ENCODE peak calls at places on chromosomes 1 and 21, in nine cellular contexts. I is breast epithelium, O is bronchial epithelial cell, Z is tibial nerve, L is stomach, M is heart left ventricle, F is left lung, E is neural progenitor cell, C is cardiac muscle cell. R is an unnamed sample. For H3K27me3, the result is how much of the 10 kb centered on the place peaks cover.

GRCh38 chr21:27219068-27219467 is 252.2 kb upstream of the ADAMTS5 start:
- DNase-seq in I (no peak), O (peak), Z (no peak), L (no peak), M (no peak), F (no peak), E (no peak), C (no peak), R (no peak)

GRCh38 chr21:35606136-35606535 is 454.2 kb downstream of the SETD4 start:
- DNase-seq in I (no peak), O (peak), Z (no peak), L (no peak), M (no peak), F (no peak), E (no peak), C (no peak), R (no peak)

GRCh38 chr1:100722211-100722610 is 2.7 kb downstream of the VCAM1 start:
- DNase-seq in I (no peak), O (no peak), Z (no peak), L (no peak), M (no peak), F (no peak), E (no peak), C (no peak), R (no peak)

GRCh38 chr1:161733526-161733925 is 12.2 kb downstream of the FCRLB start:
- DNase-seq in I (no peak), O (peak), Z (no peak), L (no peak), M (no peak), F (no peak), E (no peak), C (no peak), R (no peak)

GRCh38 chr1:94658221-94658620 is 116.7 kb upstream of the F3 start:
- DNase-seq in I (no peak), O (peak), Z (no peak), L (no peak), M (peak), F (no peak), E (no peak), C (peak), R (no peak)

GRCh38 chr21:36923270-36923669 is 43.2 kb downstream of the HLCS start:
- DNase-seq in I (no peak), O (no peak), Z (no peak), L (no peak), M (no peak), F (no peak), E (no peak), C (peak), R (no peak)

GRCh38 chr1:214281902-214282695 is 1.1 kb downstream of the SMYD2 start:
- DNase-seq in I (no peak), O (peak), Z (no peak), L (peak), M (peak), F (no peak), E (peak), C (peak), R (peak)

GRCh38 chr21:46661211-46661625 is 25.7 kb downstream of the PRMT2 start:
- DNase-seq in I (no peak), O (peak), Z (peak), L (peak), M (peak), F (no peak), E (peak), C (peak), R (peak)

GRCh38 chr21:44438531-44439210 is 16.6 kb upstream of the LRRC3 start:
- DNase-seq in I (no peak), O (no peak), Z (no peak), L (peak), M (peak), F (peak), E (no peak), C (no peak), R (no peak)

GRCh38 chr1:152188673-152189591 is 29.9 kb upstream of the RPTN start:
- DNase-seq in I (peak), O (peak), Z (peak), L (peak), M (peak), F (peak), E (peak), C (no peak), R (no peak)

GRCh38 chr21:38159355-38159754 is 97.4 kb upstream of the KCNJ15 start:
- DNase-seq in I (peak), O (peak), Z (peak), L (peak), M (peak), F (no peak), E (peak), C (peak), R (no peak)

GRCh38 chr1:232276651-232277050 is 353.3 kb downstream of the SIPA1L2 start:
- DNase-seq in I (no peak), O (no peak), Z (no peak), L (no peak), M (no peak), F (no peak), E (no peak), C (no peak), R (no peak)

GRCh38 chr1:61808968-61809367 is 66.7 kb downstream of the PATJ start:
- DNase-seq in I (no peak), O (no peak), Z (no peak), L (no peak), M (no peak), F (no peak), E (no peak), C (no peak), R (no peak)

GRCh38 chr1:30489737-30490389 is 233.5 kb downstream of the MATN1 start:
- DNase-seq in I (no peak), O (peak), Z (no peak), L (no peak), M (no peak), F (no peak), E (no peak), C (no peak), R (no peak)

GRCh38 chr1:208731976-208732821 is 488.0 kb upstream of the PLXNA2 start:
- DNase-seq in I (no peak), O (peak), Z (no peak), L (no peak), M (no peak), F (no peak), E (peak), C (no peak), R (no peak)

GRCh38 chr1:157580179-157580827 is 17.6 kb downstream of the FCRL4 start:
- DNase-seq in I (peak), O (peak), Z (no peak), L (no peak), M (no peak), F (no peak), E (peak), C (peak), R (no peak)

GRCh38 chr1:241842565-241842964 is 5.4 kb upstream of the EXO1 start:
- DNase-seq in I (no peak), O (peak), Z (no peak), L (no peak), M (no peak), F (no peak), E (no peak), C (no peak), R (no peak)

GRCh38 chr1:94440088-94440487 is 21.9 kb downstream of the ABCD3 start:
- DNase-seq in I (no peak), O (no peak), Z (no peak), L (no peak), M (no peak), F (no peak), E (no peak), C (no peak), R (no peak)

GRCh38 chr1:7388141-7388487 is 383.0 kb upstream of the VAMP3 start:
- DNase-seq in I (peak), O (no peak), Z (no peak), L (peak), M (no peak), F (no peak), E (no peak), C (no peak), R (no peak)

GRCh38 chr21:27796106-27796505 is 829.2 kb upstream of the ADAMTS5 start:
- DNase-seq in I (no peak), O (no peak), Z (no peak), L (no peak), M (no peak), F (no peak), E (peak), C (no peak), R (no peak)

GRCh38 chr1:212149566-212149965 is 114.0 kb downstream of the DTL start:
- DNase-seq in I (no peak), O (no peak), Z (no peak), L (no peak), M (no peak), F (no peak), E (no peak), C (no peak), R (no peak)

GRCh38 chr1:27569088-27569459 is 34.9 kb downstream of the AHDC1 start:
- DNase-seq in I (no peak), O (peak), Z (no peak), L (no peak), M (no peak), F (no peak), E (peak), C (no peak), R (no peak)

GRCh38 chr1:18646091-18646775 is 15.6 kb downstream of the PAX7 start:
- DNase-seq in I (no peak), O (no peak), Z (no peak), L (no peak), M (no peak), F (no peak), E (peak), C (no peak), R (no peak)

GRCh38 chr1:18647681-18648214 is 17.1 kb downstream of the PAX7 start:
- DNase-seq in I (no peak), O (no peak), Z (no peak), L (no peak), M (no peak), F (no peak), E (no peak), C (no peak), R (no peak)

GRCh38 chr1:18644469-18645171 is 14.0 kb downstream of the PAX7 start:
- DNase-seq in I (no peak), O (no peak), Z (no peak), L (no peak), M (no peak), F (no peak), E (no peak), C (no peak), R (no peak)

GRCh38 chr1:18645172-18646090 is 14.8 kb downstream of the PAX7 start:
- DNase-seq in I (no peak), O (no peak), Z (no peak), L (no peak), M (no peak), F (no peak), E (peak), C (no peak), R (no peak)

GRCh38 chr1:18646776-18647410 is 16.2 kb downstream of the PAX7 start:
- DNase-seq in I (no peak), O (no peak), Z (no peak), L (no peak), M (no peak), F (no peak), E (peak), C (peak), R (no peak)
- H3K27me3 ChIP-seq in I (half or more), O (half or more), Z (half or more), L (half or more), M (half or more), F (half or more), E (half or more), C (half or more), R (under half)

GRCh38 chr1:107899655-107900054 is 65.3 kb downstream of the VAV3 start:
- DNase-seq in I (no peak), O (no peak), Z (no peak), L (no peak), M (no peak), F (no peak), E (no peak), C (no peak), R (no peak)

GRCh38 chr1:107895403-107896181 is 69.4 kb downstream of the VAV3 start:
- DNase-seq in I (no peak), O (no peak), Z (no peak), L (peak), M (no peak), F (no peak), E (no peak), C (no peak), R (no peak)

GRCh38 chr1:107896946-107897345 is 68.0 kb downstream of the VAV3 start:
- DNase-seq in I (no peak), O (no peak), Z (no peak), L (no peak), M (no peak), F (no peak), E (no peak), C (no peak), R (no peak)

GRCh38 chr1:107900083-107900945 is 64.7 kb downstream of the VAV3 start:
- DNase-seq in I (no peak), O (no peak), Z (no peak), L (no peak), M (no peak), F (no peak), E (no peak), C (no peak), R (no peak)

DNA sequence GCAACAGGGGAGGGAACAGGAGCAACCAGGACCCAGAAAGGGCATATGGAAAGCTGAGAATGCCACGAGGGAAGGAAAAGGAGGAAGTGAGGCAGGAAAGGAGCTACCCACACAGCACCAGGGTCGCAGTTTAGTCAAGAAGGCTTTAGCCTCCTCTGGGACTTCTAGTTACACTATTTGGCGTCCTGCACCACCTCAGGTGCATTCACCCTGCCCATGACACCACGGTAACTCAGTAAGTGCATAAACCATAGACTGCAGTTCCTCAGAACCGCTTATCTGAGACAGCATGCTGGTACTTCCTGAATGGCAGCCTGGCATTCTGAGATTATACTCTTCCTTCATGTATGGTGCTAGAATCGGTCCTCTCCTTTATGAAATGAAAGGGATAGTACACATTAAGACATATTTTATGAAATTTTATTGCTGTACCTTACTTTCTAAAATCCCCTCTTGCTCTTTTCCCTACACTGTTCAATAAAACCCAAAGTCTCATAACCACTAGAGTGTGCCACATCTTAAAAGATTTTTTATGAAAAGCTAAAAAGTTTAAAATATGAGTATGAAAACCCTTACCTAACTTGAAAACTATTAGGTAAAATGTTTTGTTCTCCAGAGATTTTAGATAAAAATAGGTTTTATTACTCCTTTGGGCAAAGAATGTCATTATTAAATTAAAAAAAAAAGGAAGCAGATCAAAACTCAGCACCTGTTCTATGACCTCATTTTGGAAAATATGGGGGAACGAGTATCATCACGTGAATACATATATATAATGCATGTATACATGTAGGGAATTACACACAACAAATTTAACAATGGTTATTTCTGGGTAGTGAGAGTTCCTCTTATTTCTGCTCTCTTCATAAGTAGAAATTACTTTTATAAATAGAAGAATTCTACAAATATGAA is 67.3 kb downstream of the VAV3 start:
- DNase-seq in I (no peak), O (no peak), Z (no peak), L (no peak), M (no peak), F (no peak), E (no peak), C (no peak), R (no peak)
- H3K4me3 ChIP-seq in I (no peak), O (no peak), Z (no peak), L (no peak), M (peak), F (no peak), E (no peak), C (no peak), R (no peak)

GRCh38 chr1:186030453-186030852 is 296.3 kb downstream of the HMCN1 start:
- DNase-seq in I (no peak), O (no peak), Z (no peak), L (no peak), M (no peak), F (no peak), E (no peak), C (no peak), R (no peak)
- TF ChIP-seq CTCF in I (no peak), O (no peak), Z (no peak), L (no peak), M (no peak), F (no peak), E (no peak), C (no peak), R (no peak)

GRCh38 chr21:45441431-45442255 is 36.7 kb downstream of the COL18A1 start:
- DNase-seq in I (no peak), O (no peak), Z (no peak), L (no peak), M (peak), F (peak), E (no peak), C (no peak), R (no peak)

GRCh38 chr21:45443595-45444181 is 38.7 kb downstream of the COL18A1 start:
- DNase-seq in I (no peak), O (no peak), Z (no peak), L (no peak), M (peak), F (peak), E (no peak), C (no peak), R (no peak)

GRCh38 chr21:45445369-45445768 is 40.4 kb downstream of the COL18A1 start:
- DNase-seq in I (no peak), O (no peak), Z (no peak), L (no peak), M (no peak), F (no peak), E (no peak), C (no peak), R (no peak)

GRCh38 chr21:45442276-45442675 is 37.3 kb downstream of the COL18A1 start:
- DNase-seq in I (no peak), O (no peak), Z (no peak), L (no peak), M (peak), F (peak), E (no peak), C (no peak), R (no peak)

DNA sequence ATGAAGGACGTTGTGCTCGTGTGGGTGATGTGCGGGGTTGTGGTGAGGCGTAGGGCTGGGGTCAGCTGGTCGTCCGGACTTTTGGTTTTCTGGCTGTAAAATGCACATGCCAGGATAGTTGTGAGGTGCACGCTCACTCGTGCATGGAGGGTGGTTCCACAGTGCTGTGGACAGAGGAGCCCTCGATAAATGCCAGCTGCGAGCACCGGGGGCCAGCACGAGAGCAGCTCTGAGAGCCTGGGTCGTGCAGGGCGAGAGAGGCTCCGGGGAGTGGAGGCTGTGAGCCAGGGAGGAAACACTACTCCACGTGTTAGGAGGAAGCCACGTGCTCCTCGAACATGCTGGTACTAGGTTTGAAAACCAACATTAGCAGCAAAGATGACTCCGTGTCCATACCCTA is 39.4 kb downstream of the COL18A1 start:
- DNase-seq in I (no peak), O (no peak), Z (no peak), L (no peak), M (peak), F (peak), E (no peak), C (no peak), R (no peak)
- H3K27me3 ChIP-seq in I (under half), O (under half), Z (under half), L (under half), M (under half), F (under half), E (under half), C (under half), R (under half)

R was measured in ascending aorta.